ENCODE peak calls at places on chromosomes 13 and 19, in nine cellular contexts. One of them, this sample, is unnamed. For H3K9me3 and H3K36me3, the result is how much of the 10 kb centered on the place peaks cover.

GRCh38 chr13:97834255-97834654 is 119.2 kb upstream of the IPO5 start:
- DNase-seq in CD4-positive, CD25-positive, alpha-beta regulatory T cell: no peak
- DNase-seq in CD8-positive, alpha-beta T cell: no peak
- DNase-seq in HCT116: no peak
- DNase-seq in tibial artery: no peak
- DNase-seq in left ventricle myocardium inferior: no peak
- DNase-seq in GM23248: no peak
- DNase-seq in mammary epithelial cell: no peak
- DNase-seq in stomach: no peak
- DNase-seq in this sample: no peak

GRCh38 chr13:102277286-102277685 is 124.6 kb downstream of the FGF14 start:
- DNase-seq in CD4-positive, CD25-positive, alpha-beta regulatory T cell: no peak
- DNase-seq in CD8-positive, alpha-beta T cell: no peak
- DNase-seq in HCT116: no peak
- DNase-seq in tibial artery: no peak
- DNase-seq in left ventricle myocardium inferior: peak
- DNase-seq in GM23248: no peak
- DNase-seq in mammary epithelial cell: no peak
- DNase-seq in stomach: no peak
- DNase-seq in this sample: no peak

GRCh38 chr13:50171585-50172282 is 156.5 kb downstream of the KCNRG start:
- DNase-seq in CD4-positive, CD25-positive, alpha-beta regulatory T cell: no peak
- DNase-seq in CD8-positive, alpha-beta T cell: no peak
- DNase-seq in HCT116: no peak
- DNase-seq in tibial artery: no peak
- DNase-seq in left ventricle myocardium inferior: no peak
- DNase-seq in GM23248: no peak
- DNase-seq in mammary epithelial cell: no peak
- DNase-seq in stomach: no peak
- DNase-seq in this sample: no peak

GRCh38 chr19:40907968-40908735 is 26.1 kb upstream of the CYP2A7 start:
- DNase-seq in CD4-positive, CD25-positive, alpha-beta regulatory T cell: peak
- DNase-seq in CD8-positive, alpha-beta T cell: peak
- DNase-seq in HCT116: no peak
- DNase-seq in tibial artery: no peak
- DNase-seq in left ventricle myocardium inferior: no peak
- DNase-seq in GM23248: peak
- DNase-seq in mammary epithelial cell: no peak
- DNase-seq in stomach: no peak
- DNase-seq in this sample: no peak

GRCh38 chr13:36086117-36086516 is 45.1 kb downstream of the DCLK1 start:
- DNase-seq in CD4-positive, CD25-positive, alpha-beta regulatory T cell: no peak
- DNase-seq in CD8-positive, alpha-beta T cell: no peak
- DNase-seq in HCT116: no peak
- DNase-seq in tibial artery: no peak
- DNase-seq in left ventricle myocardium inferior: no peak
- DNase-seq in GM23248: no peak
- DNase-seq in mammary epithelial cell: no peak
- DNase-seq in stomach: no peak
- DNase-seq in this sample: no peak

GRCh38 chr19:15122331-15123030 is 15.3 kb downstream of the SYDE1 start:
- DNase-seq in CD4-positive, CD25-positive, alpha-beta regulatory T cell: no peak
- DNase-seq in CD8-positive, alpha-beta T cell: no peak
- DNase-seq in HCT116: no peak
- DNase-seq in tibial artery: no peak
- DNase-seq in left ventricle myocardium inferior: no peak
- DNase-seq in GM23248: no peak
- DNase-seq in mammary epithelial cell: no peak
- DNase-seq in stomach: no peak
- DNase-seq in this sample: no peak

GRCh38 chr19:7505682-7506384 is 10.1 kb upstream of the ZNF358 start:
- DNase-seq in CD4-positive, CD25-positive, alpha-beta regulatory T cell: no peak
- DNase-seq in CD8-positive, alpha-beta T cell: no peak
- DNase-seq in HCT116: no peak
- DNase-seq in tibial artery: no peak
- DNase-seq in left ventricle myocardium inferior: no peak
- DNase-seq in GM23248: peak
- DNase-seq in mammary epithelial cell: no peak
- DNase-seq in stomach: no peak
- DNase-seq in this sample: peak

GRCh38 chr19:2546128-2547032 is 70.5 kb downstream of the GADD45B start:
- DNase-seq in CD4-positive, CD25-positive, alpha-beta regulatory T cell: no peak
- DNase-seq in CD8-positive, alpha-beta T cell: no peak
- DNase-seq in HCT116: no peak
- DNase-seq in tibial artery: peak
- DNase-seq in left ventricle myocardium inferior: peak
- DNase-seq in GM23248: no peak
- DNase-seq in mammary epithelial cell: no peak
- DNase-seq in stomach: peak
- DNase-seq in this sample: peak

GRCh38 chr13:44668707-44669106 is 92.6 kb upstream of the TSC22D1 start:
- DNase-seq in CD4-positive, CD25-positive, alpha-beta regulatory T cell: no peak
- DNase-seq in CD8-positive, alpha-beta T cell: no peak
- DNase-seq in HCT116: no peak
- DNase-seq in tibial artery: no peak
- DNase-seq in left ventricle myocardium inferior: no peak
- DNase-seq in GM23248: peak
- DNase-seq in mammary epithelial cell: no peak
- DNase-seq in stomach: no peak
- DNase-seq in this sample: no peak

GRCh38 chr19:15331419-15332310 is 674 bp downstream of the BRD4 start:
- DNase-seq in CD4-positive, CD25-positive, alpha-beta regulatory T cell: peak
- DNase-seq in CD8-positive, alpha-beta T cell: peak
- DNase-seq in HCT116: no peak
- DNase-seq in tibial artery: peak
- DNase-seq in left ventricle myocardium inferior: peak
- DNase-seq in GM23248: peak
- DNase-seq in mammary epithelial cell: peak
- DNase-seq in stomach: peak
- DNase-seq in this sample: peak

GRCh38 chr13:94617389-94618000 is 15.8 kb downstream of the GPR180 start:
- DNase-seq in CD4-positive, CD25-positive, alpha-beta regulatory T cell: peak
- DNase-seq in CD8-positive, alpha-beta T cell: no peak
- DNase-seq in HCT116: no peak
- DNase-seq in tibial artery: no peak
- DNase-seq in left ventricle myocardium inferior: no peak
- DNase-seq in GM23248: peak
- DNase-seq in mammary epithelial cell: no peak
- DNase-seq in stomach: no peak
- DNase-seq in this sample: peak

GRCh38 chr13:71339010-71339409 is 528.0 kb downstream of the DACH1 start:
- DNase-seq in CD4-positive, CD25-positive, alpha-beta regulatory T cell: no peak
- DNase-seq in CD8-positive, alpha-beta T cell: no peak
- DNase-seq in HCT116: no peak
- DNase-seq in tibial artery: no peak
- DNase-seq in left ventricle myocardium inferior: no peak
- DNase-seq in GM23248: no peak
- DNase-seq in mammary epithelial cell: no peak
- DNase-seq in stomach: no peak
- DNase-seq in this sample: no peak

GRCh38 chr19:21322528-21322927 is 6.7 kb downstream of the ZNF708 start:
- DNase-seq in CD4-positive, CD25-positive, alpha-beta regulatory T cell: no peak
- DNase-seq in CD8-positive, alpha-beta T cell: no peak
- DNase-seq in HCT116: no peak
- DNase-seq in tibial artery: no peak
- DNase-seq in left ventricle myocardium inferior: peak
- DNase-seq in GM23248: peak
- DNase-seq in mammary epithelial cell: peak
- DNase-seq in stomach: no peak
- DNase-seq in this sample: no peak

GRCh38 chr13:105798541-105798940 is 736.9 kb downstream of the EFNB2 start:
- DNase-seq in CD4-positive, CD25-positive, alpha-beta regulatory T cell: no peak
- DNase-seq in CD8-positive, alpha-beta T cell: no peak
- DNase-seq in HCT116: no peak
- DNase-seq in tibial artery: no peak
- DNase-seq in left ventricle myocardium inferior: no peak
- DNase-seq in GM23248: no peak
- DNase-seq in mammary epithelial cell: no peak
- DNase-seq in stomach: no peak
- DNase-seq in this sample: no peak

GRCh38 chr19:13208131-13208963 is 58.1 kb downstream of the IER2 start:
- DNase-seq in CD4-positive, CD25-positive, alpha-beta regulatory T cell: peak
- DNase-seq in CD8-positive, alpha-beta T cell: peak
- DNase-seq in HCT116: no peak
- DNase-seq in tibial artery: peak
- DNase-seq in left ventricle myocardium inferior: peak
- DNase-seq in GM23248: peak
- DNase-seq in mammary epithelial cell: no peak
- DNase-seq in stomach: peak
- DNase-seq in this sample: no peak

GRCh38 chr19:5063873-5064645 is 95.1 kb downstream of the KDM4B start:
- DNase-seq in CD4-positive, CD25-positive, alpha-beta regulatory T cell: no peak
- DNase-seq in CD8-positive, alpha-beta T cell: no peak
- DNase-seq in HCT116: no peak
- DNase-seq in tibial artery: no peak
- DNase-seq in left ventricle myocardium inferior: no peak
- DNase-seq in GM23248: no peak
- DNase-seq in mammary epithelial cell: no peak
- DNase-seq in stomach: no peak
- DNase-seq in this sample: no peak

GRCh38 chr13:30364876-30365275 is 57.4 kb upstream of the UBE2L5 start:
- DNase-seq in CD4-positive, CD25-positive, alpha-beta regulatory T cell: no peak
- DNase-seq in CD8-positive, alpha-beta T cell: no peak
- DNase-seq in HCT116: no peak
- DNase-seq in tibial artery: no peak
- DNase-seq in left ventricle myocardium inferior: no peak
- DNase-seq in GM23248: peak
- DNase-seq in mammary epithelial cell: no peak
- DNase-seq in stomach: no peak
- DNase-seq in this sample: no peak

GRCh38 chr19:42412661-42413076 is 14.5 kb downstream of the LIPE start:
- DNase-seq in CD4-positive, CD25-positive, alpha-beta regulatory T cell: no peak
- DNase-seq in CD8-positive, alpha-beta T cell: no peak
- DNase-seq in HCT116: no peak
- DNase-seq in tibial artery: no peak
- DNase-seq in left ventricle myocardium inferior: no peak
- DNase-seq in GM23248: no peak
- DNase-seq in mammary epithelial cell: no peak
- DNase-seq in stomach: no peak
- DNase-seq in this sample: no peak

GRCh38 chr19:18849838-18850400 is 18.2 kb downstream of the UPF1 start:
- DNase-seq in CD4-positive, CD25-positive, alpha-beta regulatory T cell: no peak
- DNase-seq in CD8-positive, alpha-beta T cell: no peak
- DNase-seq in HCT116: no peak
- DNase-seq in tibial artery: no peak
- DNase-seq in left ventricle myocardium inferior: no peak
- DNase-seq in GM23248: no peak
- DNase-seq in mammary epithelial cell: no peak
- DNase-seq in stomach: no peak
- DNase-seq in this sample: no peak

GRCh38 chr19:18845961-18846360 is 14.2 kb downstream of the UPF1 start:
- DNase-seq in CD4-positive, CD25-positive, alpha-beta regulatory T cell: no peak
- DNase-seq in CD8-positive, alpha-beta T cell: no peak
- DNase-seq in HCT116: no peak
- DNase-seq in tibial artery: no peak
- DNase-seq in left ventricle myocardium inferior: no peak
- DNase-seq in GM23248: no peak
- DNase-seq in mammary epithelial cell: no peak
- DNase-seq in stomach: no peak
- DNase-seq in this sample: no peak

GRCh38 chr19:18846862-18847515 is 15.2 kb downstream of the UPF1 start:
- DNase-seq in CD4-positive, CD25-positive, alpha-beta regulatory T cell: peak
- DNase-seq in CD8-positive, alpha-beta T cell: peak
- DNase-seq in HCT116: no peak
- DNase-seq in tibial artery: peak
- DNase-seq in left ventricle myocardium inferior: peak
- DNase-seq in GM23248: peak
- DNase-seq in mammary epithelial cell: peak
- DNase-seq in stomach: peak
- DNase-seq in this sample: peak

GRCh38 chr19:18848860-18849661 is 17.3 kb downstream of the UPF1 start:
- DNase-seq in CD4-positive, CD25-positive, alpha-beta regulatory T cell: no peak
- DNase-seq in CD8-positive, alpha-beta T cell: no peak
- DNase-seq in HCT116: no peak
- DNase-seq in tibial artery: peak
- DNase-seq in left ventricle myocardium inferior: peak
- DNase-seq in GM23248: peak
- DNase-seq in mammary epithelial cell: peak
- DNase-seq in stomach: no peak
- DNase-seq in this sample: no peak

GRCh38 chr19:18847516-18848463 is 16.0 kb downstream of the UPF1 start:
- DNase-seq in CD4-positive, CD25-positive, alpha-beta regulatory T cell: no peak
- DNase-seq in CD8-positive, alpha-beta T cell: no peak
- DNase-seq in HCT116: no peak
- DNase-seq in tibial artery: peak
- DNase-seq in left ventricle myocardium inferior: no peak
- DNase-seq in GM23248: peak
- DNase-seq in mammary epithelial cell: no peak
- DNase-seq in stomach: no peak
- DNase-seq in this sample: no peak
- H3K27ac ChIP-seq in CD4-positive, CD25-positive, alpha-beta regulatory T cell: no peak
- H3K27ac ChIP-seq in CD8-positive, alpha-beta T cell: no peak
- H3K27ac ChIP-seq in HCT116: no peak
- H3K27ac ChIP-seq in tibial artery: peak
- H3K27ac ChIP-seq in left ventricle myocardium inferior: peak
- H3K27ac ChIP-seq in GM23248: peak
- H3K27ac ChIP-seq in mammary epithelial cell: no peak
- H3K27ac ChIP-seq in stomach: peak
- H3K27ac ChIP-seq in this sample: no peak

GRCh38 chr19:36891768-36892357 is 24.2 kb downstream of the ZNF829 start:
- DNase-seq in CD4-positive, CD25-positive, alpha-beta regulatory T cell: no peak
- DNase-seq in CD8-positive, alpha-beta T cell: no peak
- DNase-seq in HCT116: no peak
- DNase-seq in tibial artery: no peak
- DNase-seq in left ventricle myocardium inferior: no peak
- DNase-seq in GM23248: peak
- DNase-seq in mammary epithelial cell: no peak
- DNase-seq in stomach: no peak
- DNase-seq in this sample: no peak
- H3K9me3 ChIP-seq in CD4-positive, CD25-positive, alpha-beta regulatory T cell: half or more
- H3K9me3 ChIP-seq in CD8-positive, alpha-beta T cell: half or more
- H3K9me3 ChIP-seq in HCT116: under half
- H3K9me3 ChIP-seq in tibial artery: half or more
- H3K9me3 ChIP-seq in left ventricle myocardium inferior: half or more
- H3K9me3 ChIP-seq in GM23248: half or more
- H3K9me3 ChIP-seq in mammary epithelial cell: half or more
- H3K9me3 ChIP-seq in stomach: half or more
- H3K9me3 ChIP-seq in this sample: under half

GRCh38 chr19:34432797-34433196 is 4.6 kb downstream of the UBA2 start:
- DNase-seq in CD4-positive, CD25-positive, alpha-beta regulatory T cell: no peak
- DNase-seq in CD8-positive, alpha-beta T cell: no peak
- DNase-seq in HCT116: no peak
- DNase-seq in tibial artery: peak
- DNase-seq in left ventricle myocardium inferior: peak
- DNase-seq in GM23248: no peak
- DNase-seq in mammary epithelial cell: no peak
- DNase-seq in stomach: no peak
- DNase-seq in this sample: no peak
- H3K36me3 ChIP-seq in CD4-positive, CD25-positive, alpha-beta regulatory T cell: under half
- H3K36me3 ChIP-seq in CD8-positive, alpha-beta T cell: under half
- H3K36me3 ChIP-seq in HCT116: half or more
- H3K36me3 ChIP-seq in tibial artery: under half
- H3K36me3 ChIP-seq in left ventricle myocardium inferior: under half
- H3K36me3 ChIP-seq in GM23248: under half
- H3K36me3 ChIP-seq in mammary epithelial cell: under half
- H3K36me3 ChIP-seq in stomach: under half
- H3K36me3 ChIP-seq in this sample: under half

GRCh38 chr19:28556371-28556770 is 656.6 kb downstream of the UQCRFS1 start:
- DNase-seq in CD4-positive, CD25-positive, alpha-beta regulatory T cell: no peak
- DNase-seq in CD8-positive, alpha-beta T cell: no peak
- DNase-seq in HCT116: no peak
- DNase-seq in tibial artery: no peak
- DNase-seq in left ventricle myocardium inferior: no peak
- DNase-seq in GM23248: peak
- DNase-seq in mammary epithelial cell: no peak
- DNase-seq in stomach: no peak
- DNase-seq in this sample: no peak
- H3K27ac ChIP-seq in CD4-positive, CD25-positive, alpha-beta regulatory T cell: no peak
- H3K27ac ChIP-seq in CD8-positive, alpha-beta T cell: no peak
- H3K27ac ChIP-seq in HCT116: no peak
- H3K27ac ChIP-seq in tibial artery: no peak
- H3K27ac ChIP-seq in left ventricle myocardium inferior: no peak
- H3K27ac ChIP-seq in GM23248: no peak
- H3K27ac ChIP-seq in mammary epithelial cell: no peak
- H3K27ac ChIP-seq in stomach: no peak
- H3K27ac ChIP-seq in this sample: no peak

This sample was measured in small intestine.